ENCODE peak calls at places on chromosomes 2 and 18, in ten cellular contexts. One of them, this sample, is unnamed.
A peak's percentile ranks its signal among the peaks of the same experiment; 100 is the strongest.

GRCh38 chr18:59386909-59387515 is 27.9 kb upstream of the LMAN1 start:
- DNase-seq in nucleus accumbens: no peak
- DNase-seq in non-pigmented ciliary epithelial cell: no peak
- DNase-seq in H9: peak; percentile 53
- DNase-seq in GM20000: no peak
- DNase-seq in stimulated activated naive B cell treated with anti-CD40 and anti-IgM and Interleukin-4, amounts not matched to agents 10 μg/mL and 1 μg/mL and 100 μg/mL, for 72 hours: no peak
- DNase-seq in kidney glomerular epithelial cell: no peak
- DNase-seq in RKO: no peak
- DNase-seq in amniotic epithelial cell: no peak
- DNase-seq in amniotic stem cell: no peak
- DNase-seq in this sample: no peak

GRCh38 chr2:188269004-188269403 is 22.7 kb upstream of the GULP1 start:
- DNase-seq in nucleus accumbens: no peak
- DNase-seq in non-pigmented ciliary epithelial cell: no peak
- DNase-seq in H9: no peak
- DNase-seq in GM20000: no peak
- DNase-seq in stimulated activated naive B cell treated with anti-CD40 and anti-IgM and Interleukin-4, amounts not matched to agents 10 μg/mL and 1 μg/mL and 100 μg/mL, for 72 hours: no peak
- DNase-seq in kidney glomerular epithelial cell: no peak
- DNase-seq in RKO: no peak
- DNase-seq in amniotic epithelial cell: no peak
- DNase-seq in amniotic stem cell: no peak
- DNase-seq in this sample: no peak

GRCh38 chr2:16615687-16616615 is 49.7 kb downstream of the CYRIA start:
- DNase-seq in nucleus accumbens: peak; percentile 53
- DNase-seq in non-pigmented ciliary epithelial cell: no peak
- DNase-seq in H9: peak; percentile 54
- DNase-seq in GM20000: no peak
- DNase-seq in stimulated activated naive B cell treated with anti-CD40 and anti-IgM and Interleukin-4, amounts not matched to agents 10 μg/mL and 1 μg/mL and 100 μg/mL, for 72 hours: no peak
- DNase-seq in kidney glomerular epithelial cell: no peak
- DNase-seq in RKO: no peak
- DNase-seq in amniotic epithelial cell: no peak
- DNase-seq in amniotic stem cell: no peak
- DNase-seq in this sample: peak; percentile 50

GRCh38 chr2:229416116-229416694 is 145.1 kb upstream of the PID1 start:
- DNase-seq in nucleus accumbens: no peak
- DNase-seq in non-pigmented ciliary epithelial cell: peak; percentile 69
- DNase-seq in H9: no peak
- DNase-seq in GM20000: no peak
- DNase-seq in stimulated activated naive B cell treated with anti-CD40 and anti-IgM and Interleukin-4, amounts not matched to agents 10 μg/mL and 1 μg/mL and 100 μg/mL, for 72 hours: no peak
- DNase-seq in kidney glomerular epithelial cell: no peak
- DNase-seq in RKO: no peak
- DNase-seq in amniotic epithelial cell: peak; percentile 89
- DNase-seq in amniotic stem cell: no peak
- DNase-seq in this sample: no peak

GRCh38 chr18:5463836-5464235 is 80.0 kb downstream of the EPB41L3 start:
- DNase-seq in nucleus accumbens: no peak
- DNase-seq in non-pigmented ciliary epithelial cell: no peak
- DNase-seq in H9: no peak
- DNase-seq in GM20000: no peak
- DNase-seq in stimulated activated naive B cell treated with anti-CD40 and anti-IgM and Interleukin-4, amounts not matched to agents 10 μg/mL and 1 μg/mL and 100 μg/mL, for 72 hours: no peak
- DNase-seq in kidney glomerular epithelial cell: no peak
- DNase-seq in RKO: no peak
- DNase-seq in amniotic epithelial cell: no peak
- DNase-seq in amniotic stem cell: no peak
- DNase-seq in this sample: no peak

GRCh38 chr2:37681587-37681986 is 10.1 kb upstream of the CDC42EP3 start:
- DNase-seq in nucleus accumbens: no peak
- DNase-seq in non-pigmented ciliary epithelial cell: no peak
- DNase-seq in H9: no peak
- DNase-seq in GM20000: no peak
- DNase-seq in stimulated activated naive B cell treated with anti-CD40 and anti-IgM and Interleukin-4, amounts not matched to agents 10 μg/mL and 1 μg/mL and 100 μg/mL, for 72 hours: no peak
- DNase-seq in kidney glomerular epithelial cell: no peak
- DNase-seq in RKO: no peak
- DNase-seq in amniotic epithelial cell: no peak
- DNase-seq in amniotic stem cell: no peak
- DNase-seq in this sample: no peak

GRCh38 chr2:144706671-144707070 is 186.8 kb upstream of the ZEB2 start:
- DNase-seq in nucleus accumbens: no peak
- DNase-seq in non-pigmented ciliary epithelial cell: no peak
- DNase-seq in H9: no peak
- DNase-seq in GM20000: no peak
- DNase-seq in stimulated activated naive B cell treated with anti-CD40 and anti-IgM and Interleukin-4, amounts not matched to agents 10 μg/mL and 1 μg/mL and 100 μg/mL, for 72 hours: no peak
- DNase-seq in kidney glomerular epithelial cell: no peak
- DNase-seq in RKO: no peak
- DNase-seq in amniotic epithelial cell: no peak
- DNase-seq in amniotic stem cell: no peak
- DNase-seq in this sample: no peak

GRCh38 chr2:136389809-136390208 is 271.9 kb upstream of the CXCR4 start:
- DNase-seq in nucleus accumbens: no peak
- DNase-seq in non-pigmented ciliary epithelial cell: no peak
- DNase-seq in H9: no peak
- DNase-seq in GM20000: peak; percentile 43
- DNase-seq in stimulated activated naive B cell treated with anti-CD40 and anti-IgM and Interleukin-4, amounts not matched to agents 10 μg/mL and 1 μg/mL and 100 μg/mL, for 72 hours: no peak
- DNase-seq in kidney glomerular epithelial cell: no peak
- DNase-seq in RKO: no peak
- DNase-seq in amniotic epithelial cell: no peak
- DNase-seq in amniotic stem cell: no peak
- DNase-seq in this sample: no peak

GRCh38 chr18:31533236-31533635 is 35.3 kb downstream of the DSG2 start:
- DNase-seq in nucleus accumbens: no peak
- DNase-seq in non-pigmented ciliary epithelial cell: no peak
- DNase-seq in H9: no peak
- DNase-seq in GM20000: no peak
- DNase-seq in stimulated activated naive B cell treated with anti-CD40 and anti-IgM and Interleukin-4, amounts not matched to agents 10 μg/mL and 1 μg/mL and 100 μg/mL, for 72 hours: no peak
- DNase-seq in kidney glomerular epithelial cell: no peak
- DNase-seq in RKO: no peak
- DNase-seq in amniotic epithelial cell: peak; percentile 24
- DNase-seq in amniotic stem cell: no peak
- DNase-seq in this sample: no peak

GRCh38 chr18:6406075-6406909 is 8.4 kb downstream of the L3MBTL4 start:
- DNase-seq in nucleus accumbens: no peak
- DNase-seq in non-pigmented ciliary epithelial cell: no peak
- DNase-seq in H9: no peak
- DNase-seq in GM20000: no peak
- DNase-seq in stimulated activated naive B cell treated with anti-CD40 and anti-IgM and Interleukin-4, amounts not matched to agents 10 μg/mL and 1 μg/mL and 100 μg/mL, for 72 hours: no peak
- DNase-seq in kidney glomerular epithelial cell: peak; percentile 10
- DNase-seq in RKO: no peak
- DNase-seq in amniotic epithelial cell: peak; percentile 29
- DNase-seq in amniotic stem cell: no peak
- DNase-seq in this sample: no peak

GRCh38 chr2:222865301-222865700 is 4.5 kb downstream of the ACSL3 start:
- DNase-seq in nucleus accumbens: no peak
- DNase-seq in non-pigmented ciliary epithelial cell: no peak
- DNase-seq in H9: no peak
- DNase-seq in GM20000: no peak
- DNase-seq in stimulated activated naive B cell treated with anti-CD40 and anti-IgM and Interleukin-4, amounts not matched to agents 10 μg/mL and 1 μg/mL and 100 μg/mL, for 72 hours: no peak
- DNase-seq in kidney glomerular epithelial cell: no peak
- DNase-seq in RKO: no peak
- DNase-seq in amniotic epithelial cell: no peak
- DNase-seq in amniotic stem cell: no peak
- DNase-seq in this sample: no peak

GRCh38 chr2:104408266-104408665 is 445.6 kb upstream of the POU3F3 start:
- DNase-seq in nucleus accumbens: no peak
- DNase-seq in non-pigmented ciliary epithelial cell: no peak
- DNase-seq in H9: no peak
- DNase-seq in GM20000: no peak
- DNase-seq in stimulated activated naive B cell treated with anti-CD40 and anti-IgM and Interleukin-4, amounts not matched to agents 10 μg/mL and 1 μg/mL and 100 μg/mL, for 72 hours: no peak
- DNase-seq in kidney glomerular epithelial cell: no peak
- DNase-seq in RKO: no peak
- DNase-seq in amniotic epithelial cell: no peak
- DNase-seq in amniotic stem cell: no peak
- DNase-seq in this sample: peak; percentile 43

GRCh38 chr2:170573660-170574059 is 141.5 kb upstream of the SP5 start:
- DNase-seq in nucleus accumbens: no peak
- DNase-seq in non-pigmented ciliary epithelial cell: no peak
- DNase-seq in H9: no peak
- DNase-seq in GM20000: no peak
- DNase-seq in stimulated activated naive B cell treated with anti-CD40 and anti-IgM and Interleukin-4, amounts not matched to agents 10 μg/mL and 1 μg/mL and 100 μg/mL, for 72 hours: no peak
- DNase-seq in kidney glomerular epithelial cell: peak; percentile 56
- DNase-seq in RKO: no peak
- DNase-seq in amniotic epithelial cell: no peak
- DNase-seq in amniotic stem cell: no peak
- DNase-seq in this sample: no peak

GRCh38 chr2:72109291-72109690 is 38.4 kb downstream of the CYP26B1 start:
- DNase-seq in nucleus accumbens: no peak
- DNase-seq in non-pigmented ciliary epithelial cell: no peak
- DNase-seq in H9: no peak
- DNase-seq in GM20000: no peak
- DNase-seq in stimulated activated naive B cell treated with anti-CD40 and anti-IgM and Interleukin-4, amounts not matched to agents 10 μg/mL and 1 μg/mL and 100 μg/mL, for 72 hours: no peak
- DNase-seq in kidney glomerular epithelial cell: no peak
- DNase-seq in RKO: no peak
- DNase-seq in amniotic epithelial cell: no peak
- DNase-seq in amniotic stem cell: no peak
- DNase-seq in this sample: no peak

GRCh38 chr2:178855151-178855550 is 47.9 kb upstream of the TTN start:
- DNase-seq in nucleus accumbens: no peak
- DNase-seq in non-pigmented ciliary epithelial cell: no peak
- DNase-seq in H9: no peak
- DNase-seq in GM20000: no peak
- DNase-seq in stimulated activated naive B cell treated with anti-CD40 and anti-IgM and Interleukin-4, amounts not matched to agents 10 μg/mL and 1 μg/mL and 100 μg/mL, for 72 hours: no peak
- DNase-seq in kidney glomerular epithelial cell: no peak
- DNase-seq in RKO: no peak
- DNase-seq in amniotic epithelial cell: no peak
- DNase-seq in amniotic stem cell: no peak
- DNase-seq in this sample: no peak

GRCh38 chr18:37566479-37567060 is 972 bp upstream of the CELF4 start:
- DNase-seq in nucleus accumbens: no peak
- DNase-seq in non-pigmented ciliary epithelial cell: no peak
- DNase-seq in H9: no peak
- DNase-seq in GM20000: peak; percentile 23
- DNase-seq in stimulated activated naive B cell treated with anti-CD40 and anti-IgM and Interleukin-4, amounts not matched to agents 10 μg/mL and 1 μg/mL and 100 μg/mL, for 72 hours: no peak
- DNase-seq in kidney glomerular epithelial cell: no peak
- DNase-seq in RKO: no peak
- DNase-seq in amniotic epithelial cell: no peak
- DNase-seq in amniotic stem cell: no peak
- DNase-seq in this sample: no peak

GRCh38 chr2:96485751-96486643 is 19.2 kb downstream of the NEURL3 start:
- DNase-seq in nucleus accumbens: no peak
- DNase-seq in non-pigmented ciliary epithelial cell: peak; percentile 63
- DNase-seq in H9: peak; percentile 59
- DNase-seq in GM20000: peak; percentile 88
- DNase-seq in stimulated activated naive B cell treated with anti-CD40 and anti-IgM and Interleukin-4, amounts not matched to agents 10 μg/mL and 1 μg/mL and 100 μg/mL, for 72 hours: peak; percentile 83
- DNase-seq in kidney glomerular epithelial cell: peak; percentile 90
- DNase-seq in RKO: peak; percentile 60
- DNase-seq in amniotic epithelial cell: peak; percentile 87
- DNase-seq in amniotic stem cell: peak; percentile 40
- DNase-seq in this sample: no peak

GRCh38 chr2:152525277-152525838 is 190.4 kb downstream of the FMNL2 start:
- DNase-seq in nucleus accumbens: no peak
- DNase-seq in non-pigmented ciliary epithelial cell: no peak
- DNase-seq in H9: no peak
- DNase-seq in GM20000: no peak
- DNase-seq in stimulated activated naive B cell treated with anti-CD40 and anti-IgM and Interleukin-4, amounts not matched to agents 10 μg/mL and 1 μg/mL and 100 μg/mL, for 72 hours: no peak
- DNase-seq in kidney glomerular epithelial cell: peak; percentile 17
- DNase-seq in RKO: peak; percentile 34
- DNase-seq in amniotic epithelial cell: peak; percentile 39
- DNase-seq in amniotic stem cell: no peak
- DNase-seq in this sample: no peak

GRCh38 chr2:143431316-143431715 is 302.1 kb downstream of the ARHGAP15 start:
- DNase-seq in nucleus accumbens: no peak
- DNase-seq in non-pigmented ciliary epithelial cell: no peak
- DNase-seq in H9: no peak
- DNase-seq in GM20000: no peak
- DNase-seq in stimulated activated naive B cell treated with anti-CD40 and anti-IgM and Interleukin-4, amounts not matched to agents 10 μg/mL and 1 μg/mL and 100 μg/mL, for 72 hours: no peak
- DNase-seq in kidney glomerular epithelial cell: no peak
- DNase-seq in RKO: no peak
- DNase-seq in amniotic epithelial cell: peak; percentile 15
- DNase-seq in amniotic stem cell: no peak
- DNase-seq in this sample: no peak

GRCh38 chr2:159516241-159516758 is 100.0 kb downstream of the BAZ2B start:
- DNase-seq in nucleus accumbens: no peak
- DNase-seq in non-pigmented ciliary epithelial cell: no peak
- DNase-seq in H9: no peak
- DNase-seq in GM20000: peak; percentile 36
- DNase-seq in stimulated activated naive B cell treated with anti-CD40 and anti-IgM and Interleukin-4, amounts not matched to agents 10 μg/mL and 1 μg/mL and 100 μg/mL, for 72 hours: peak; percentile 5
- DNase-seq in kidney glomerular epithelial cell: peak; percentile 71
- DNase-seq in RKO: peak; percentile 73
- DNase-seq in amniotic epithelial cell: peak; percentile 67
- DNase-seq in amniotic stem cell: no peak
- DNase-seq in this sample: peak; percentile 53

GRCh38 chr2:150141241-150142001 is 346.0 kb downstream of the RND3 start:
- DNase-seq in nucleus accumbens: no peak
- DNase-seq in non-pigmented ciliary epithelial cell: no peak
- DNase-seq in H9: no peak
- DNase-seq in GM20000: no peak
- DNase-seq in stimulated activated naive B cell treated with anti-CD40 and anti-IgM and Interleukin-4, amounts not matched to agents 10 μg/mL and 1 μg/mL and 100 μg/mL, for 72 hours: no peak
- DNase-seq in kidney glomerular epithelial cell: no peak
- DNase-seq in RKO: no peak
- DNase-seq in amniotic epithelial cell: no peak
- DNase-seq in amniotic stem cell: no peak
- DNase-seq in this sample: no peak

GRCh38 chr2:102141915-102142828 is at the start of gene IL1R1:
- DNase-seq in nucleus accumbens: no peak
- DNase-seq in non-pigmented ciliary epithelial cell: no peak
- DNase-seq in H9: peak; percentile 57
- DNase-seq in GM20000: peak; percentile 67
- DNase-seq in stimulated activated naive B cell treated with anti-CD40 and anti-IgM and Interleukin-4, amounts not matched to agents 10 μg/mL and 1 μg/mL and 100 μg/mL, for 72 hours: no peak
- DNase-seq in kidney glomerular epithelial cell: no peak
- DNase-seq in RKO: peak; percentile 50
- DNase-seq in amniotic epithelial cell: peak; percentile 67
- DNase-seq in amniotic stem cell: peak; percentile 50
- DNase-seq in this sample: peak; percentile 92

GRCh38 chr2:127096280-127096679 is 10.7 kb downstream of the BIN1 start:
- DNase-seq in nucleus accumbens: no peak
- DNase-seq in non-pigmented ciliary epithelial cell: no peak
- DNase-seq in H9: no peak
- DNase-seq in GM20000: no peak
- DNase-seq in stimulated activated naive B cell treated with anti-CD40 and anti-IgM and Interleukin-4, amounts not matched to agents 10 μg/mL and 1 μg/mL and 100 μg/mL, for 72 hours: no peak
- DNase-seq in kidney glomerular epithelial cell: no peak
- DNase-seq in RKO: no peak
- DNase-seq in amniotic epithelial cell: no peak
- DNase-seq in amniotic stem cell: no peak
- DNase-seq in this sample: no peak

GRCh38 chr2:80748576-80748975 is 444.0 kb upstream of the LRRTM1 start:
- DNase-seq in nucleus accumbens: no peak
- DNase-seq in non-pigmented ciliary epithelial cell: no peak
- DNase-seq in H9: no peak
- DNase-seq in GM20000: no peak
- DNase-seq in stimulated activated naive B cell treated with anti-CD40 and anti-IgM and Interleukin-4, amounts not matched to agents 10 μg/mL and 1 μg/mL and 100 μg/mL, for 72 hours: no peak
- DNase-seq in kidney glomerular epithelial cell: no peak
- DNase-seq in RKO: no peak
- DNase-seq in amniotic epithelial cell: no peak
- DNase-seq in amniotic stem cell: no peak
- DNase-seq in this sample: no peak

GRCh38 chr2:10186868-10187535 is 64.5 kb downstream of the RRM2 start:
- DNase-seq in nucleus accumbens: no peak
- DNase-seq in non-pigmented ciliary epithelial cell: no peak
- DNase-seq in H9: no peak
- DNase-seq in GM20000: no peak
- DNase-seq in stimulated activated naive B cell treated with anti-CD40 and anti-IgM and Interleukin-4, amounts not matched to agents 10 μg/mL and 1 μg/mL and 100 μg/mL, for 72 hours: no peak
- DNase-seq in kidney glomerular epithelial cell: no peak
- DNase-seq in RKO: no peak
- DNase-seq in amniotic epithelial cell: no peak
- DNase-seq in amniotic stem cell: no peak
- DNase-seq in this sample: no peak

GRCh38 chr18:24628360-24628759 is 167.9 kb downstream of the HRH4 start:
- DNase-seq in nucleus accumbens: no peak
- DNase-seq in non-pigmented ciliary epithelial cell: no peak
- DNase-seq in H9: no peak
- DNase-seq in GM20000: no peak
- DNase-seq in stimulated activated naive B cell treated with anti-CD40 and anti-IgM and Interleukin-4, amounts not matched to agents 10 μg/mL and 1 μg/mL and 100 μg/mL, for 72 hours: no peak
- DNase-seq in kidney glomerular epithelial cell: no peak
- DNase-seq in RKO: no peak
- DNase-seq in amniotic epithelial cell: no peak
- DNase-seq in amniotic stem cell: no peak
- DNase-seq in this sample: no peak

GRCh38 chr2:217279571-217279970 is 419.7 kb upstream of the TNP1 start:
- DNase-seq in nucleus accumbens: no peak
- DNase-seq in non-pigmented ciliary epithelial cell: peak; percentile 77
- DNase-seq in H9: no peak
- DNase-seq in GM20000: no peak
- DNase-seq in stimulated activated naive B cell treated with anti-CD40 and anti-IgM and Interleukin-4, amounts not matched to agents 10 μg/mL and 1 μg/mL and 100 μg/mL, for 72 hours: no peak
- DNase-seq in kidney glomerular epithelial cell: peak; percentile 86
- DNase-seq in RKO: peak; percentile 12
- DNase-seq in amniotic epithelial cell: peak; percentile 88
- DNase-seq in amniotic stem cell: peak; percentile 66
- DNase-seq in this sample: no peak